ENCODE peak calls at places on chromosomes 6 and 20, in eight cellular contexts. F, V, T, X, H, Z, Y and Q are unnamed samples.

GRCh38 chr6:123681957-123682462 is 45.3 kb upstream of the TRDN start:
- DNase-seq in Y (no peak), T (no peak), X (no peak), V (no peak), H (no peak), Z (no peak), F (no peak), Q (no peak)

GRCh38 chr6:18507561-18507960 is 120.4 kb downstream of the RNF144B start:
- DNase-seq in V (no peak), T (no peak), H (no peak), X (no peak), Y (no peak), F (no peak), Z (no peak), Q (no peak)

GRCh38 chr6:43814865-43815264 is 44.9 kb downstream of the VEGFA start:
- DNase-seq in T (no peak), H (no peak), Y (no peak), Z (no peak), F (no peak), V (no peak), X (no peak), Q (no peak)

GRCh38 chr6:43966374-43966658 is 160.9 kb downstream of the MRPL14 start:
- DNase-seq in Z (no peak), T (no peak), H (no peak), F (no peak), V (no peak), Y (no peak), X (no peak), Q (no peak)

GRCh38 chr6:118939683-118940082 is 4.7 kb upstream of the MCM9 start:
- DNase-seq in V (no peak), H (no peak), Y (no peak), X (no peak), Z (no peak), F (no peak), T (no peak), Q (no peak)

GRCh38 chr20:37247547-37247946 is 14.1 kb downstream of the GHRH start:
- DNase-seq in X (no peak), Y (no peak), T (no peak), H (no peak), F (no peak), Z (no peak), V (no peak), Q (no peak)

GRCh38 chr6:159212881-159213280 is 43.7 kb downstream of the FNDC1 start:
- DNase-seq in F (no peak), Z (no peak), V (no peak), X (no peak), T (no peak), Y (no peak), H (no peak), Q (no peak)

GRCh38 chr6:99121748-99122147 is 174.0 kb upstream of the FBXL4 start:
- DNase-seq in Z (no peak), T (no peak), H (no peak), Y (no peak), X (no peak), F (no peak), V (no peak), Q (peak; percentile 13)

GRCh38 chr6:32799168-32799567 is 17.6 kb downstream of the HLA-DOB start:
- DNase-seq in H (no peak), F (no peak), X (no peak), T (no peak), Z (no peak), V (no peak), Y (no peak), Q (no peak)

GRCh38 chr20:15523431-15523830 is 1049.8 kb downstream of the KIF16B start:
- DNase-seq in Z (no peak), V (no peak), T (no peak), X (no peak), Y (no peak), H (no peak), F (no peak), Q (no peak)

GRCh38 chr6:140480852-140481251 is 1106.4 kb upstream of the CITED2 start:
- DNase-seq in V (no peak), F (no peak), Z (no peak), X (no peak), H (peak; percentile 31), Y (no peak), T (no peak), Q (no peak)

GRCh38 chr6:170290306-170291128 is at the start of gene DLL1:
- DNase-seq in X (no peak), H (peak; percentile 17), T (no peak), F (no peak), Y (no peak), V (peak; percentile 40), Z (peak; percentile 82), Q (no peak)

GRCh38 chr20:22379472-22379871 is 204.9 kb downstream of the FOXA2 start:
- DNase-seq in F (no peak), Z (no peak), X (no peak), V (no peak), H (peak; percentile 25), Y (no peak), T (peak; percentile 100), Q (peak; percentile 91)

GRCh38 chr6:134432036-134432435 is 114.1 kb upstream of the SGK1 start:
- DNase-seq in T (no peak), Y (no peak), X (no peak), F (no peak), H (no peak), V (no peak), Z (no peak), Q (no peak)

GRCh38 chr6:4707011-4707410 is 69.2 kb upstream of the CDYL start:
- DNase-seq in X (no peak), F (no peak), T (no peak), V (no peak), H (no peak), Z (no peak), Y (no peak), Q (peak; percentile 33)

GRCh38 chr20:57048027-57048869 is 218.2 kb downstream of the BMP7 start:
- DNase-seq in V (peak; percentile 37), H (no peak), X (peak; percentile 63), Y (peak; percentile 88), Z (peak; percentile 76), F (no peak), T (no peak), Q (peak; percentile 39)
- TF ChIP-seq CTCF in V (peak; percentile 29), H (no peak), X (peak; percentile 41), Y (peak; percentile 65), Z (peak; percentile 86), F (peak; percentile 24), T (peak; percentile 71), Q (peak; percentile 36)

GRCh38 chr6:163253556-163254213 is 160.8 kb upstream of the QKI start:
- DNase-seq in Y (no peak), Z (no peak), V (no peak), X (no peak), T (no peak), F (no peak), H (no peak), Q (no peak)

GRCh38 chr6:163250122-163250521 is 164.4 kb upstream of the QKI start:
- DNase-seq in H (no peak), X (no peak), Y (no peak), F (no peak), Z (no peak), T (no peak), V (no peak), Q (no peak)

GRCh38 chr6:163252132-163252729 is 162.3 kb upstream of the QKI start:
- DNase-seq in V (no peak), F (no peak), X (no peak), T (no peak), Z (no peak), Y (no peak), H (no peak), Q (no peak)

GRCh38 chr6:163255265-163255664 is 159.3 kb upstream of the QKI start:
- DNase-seq in F (no peak), Z (no peak), H (no peak), Y (no peak), X (no peak), V (no peak), T (no peak), Q (no peak)

GRCh38 chr6:163254341-163254835 is 160.1 kb upstream of the QKI start:
- DNase-seq in T (no peak), F (no peak), H (no peak), X (no peak), Z (no peak), Y (no peak), V (no peak), Q (no peak)
- H3K27ac ChIP-seq in T (no peak overlapping the region), F (no peak overlapping the region), H (no peak overlapping the region), X (no peak overlapping the region), Z (no peak overlapping the region), Y (no peak overlapping the region), V (no peak overlapping the region), Q (no peak overlapping the region)

DNA sequence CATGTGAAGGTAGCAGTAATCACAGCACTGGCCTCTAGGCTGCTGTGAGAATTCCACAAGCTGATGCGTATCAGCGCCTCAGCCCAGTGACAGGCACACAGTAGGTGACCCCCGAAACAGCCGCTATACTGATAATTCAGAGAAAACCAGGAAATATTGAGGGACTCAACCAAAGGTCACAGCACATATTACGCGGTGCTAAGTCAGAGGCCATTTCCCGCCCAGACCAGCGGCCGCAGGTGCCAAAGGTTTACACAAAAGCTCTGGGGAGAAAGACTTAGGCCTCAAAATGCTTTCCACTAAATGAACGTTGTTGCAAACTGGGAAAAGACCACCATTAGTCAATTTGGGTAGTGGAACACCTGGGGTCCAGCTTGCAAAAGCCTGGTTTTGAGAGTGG is 4.9 kb downstream of the NOL4L start:
- DNase-seq in F (no peak), H (no peak), Y (no peak), V (no peak), T (no peak), X (no peak), Z (no peak), Q (no peak)
- TF ChIP-seq CTCF in F (no peak), H (no peak), Y (no peak), V (no peak), T (no peak), X (no peak), Z (no peak), Q (no peak)

GRCh38 chr20:23637282-23638221 is at the start of gene CST3:
- DNase-seq in F (peak; percentile 85), Z (peak; percentile 91), V (peak; percentile 93), T (peak; percentile 92), X (peak; percentile 96), H (peak; percentile 72), Y (peak; percentile 97), Q (peak; percentile 94)
- H3K27ac ChIP-seq in F (peak within 1 kb of the TSS; percentile 90), Z (no peak within 1 kb of the TSS), V (peak within 1 kb of the TSS; percentile 99), T (peak within 1 kb of the TSS; percentile 74), X (peak within 1 kb of the TSS; percentile 96), H (peak within 1 kb of the TSS; percentile 72), Y (peak within 1 kb of the TSS; percentile 94), Q (peak within 1 kb of the TSS; percentile 92)